ENCODE peak calls at places on chromosomes 5 and 9, in five cellular contexts. B, U, G, S and M are unnamed samples.

GRCh38 chr9:133397895-133398294 is 19.9 kb downstream of the REXO4 start:
- DNase-seq in B (no peak), U (no peak), G (no peak), S (no peak), M (no peak)

GRCh38 chr5:154196955-154197652 is 6.6 kb downstream of the GALNT10 start:
- DNase-seq in B (no peak), U (no peak), G (no peak), S (no peak), M (no peak)

GRCh38 chr5:179795049-179795862 is 1.5 kb downstream of the LTC4S start:
- DNase-seq in B (peak; percentile 65), U (peak; percentile 70), G (peak; percentile 43), S (no peak), M (no peak)

GRCh38 chr5:35365756-35366155 is 135.5 kb upstream of the PRLR start:
- DNase-seq in B (no peak), U (no peak), G (no peak), S (no peak), M (no peak)

GRCh38 chr5:177067491-177067890 is 19.2 kb upstream of the FGFR4 start:
- DNase-seq in B (no peak), U (no peak), G (no peak), S (no peak), M (no peak)

GRCh38 chr5:134079748-134080581 is 34.5 kb upstream of the TCF7 start:
- DNase-seq in B (no peak), U (peak; percentile 48), G (no peak), S (no peak), M (no peak)

GRCh38 chr5:142520885-142521284 is 165.0 kb downstream of the FGF1 start:
- DNase-seq in B (no peak), U (no peak), G (no peak), S (no peak), M (peak; percentile 59)

GRCh38 chr5:146541956-146542849 is 26.2 kb upstream of the GPR151 start:
- DNase-seq in B (peak; percentile 59), U (peak; percentile 77), G (peak; percentile 77), S (peak; percentile 52), M (peak; percentile 68)

GRCh38 chr9:8762676-8763075 is 963.1 kb upstream of the DMAC1 start:
- DNase-seq in B (no peak), U (no peak), G (no peak), S (no peak), M (no peak)

GRCh38 chr5:77074745-77075144 is 12.3 kb downstream of the ZBED3 start:
- DNase-seq in B (no peak), U (no peak), G (no peak), S (no peak), M (no peak)

GRCh38 chr5:146458894-146459293 is 11.8 kb downstream of the TCERG1 start:
- DNase-seq in B (no peak), U (no peak), G (no peak), S (no peak), M (no peak)

GRCh38 chr9:86545085-86545484 is 190.9 kb upstream of the TUT7 start:
- DNase-seq in B (no peak), U (no peak), G (no peak), S (no peak), M (no peak)

GRCh38 chr9:137294091-137294683 is 7.9 kb downstream of the NRARP start:
- DNase-seq in B (no peak), U (no peak), G (peak; percentile 90), S (no peak), M (peak; percentile 36)

GRCh38 chr5:97009212-97009898 is 73.5 kb downstream of the LNPEP start:
- DNase-seq in B (no peak), U (no peak), G (peak; percentile 3), S (no peak), M (no peak)

GRCh38 chr9:69949396-69949795 is 94.3 kb upstream of the MAMDC2 start:
- DNase-seq in B (no peak), U (no peak), G (no peak), S (no peak), M (no peak)

GRCh38 chr5:88727705-88728313 is 155.2 kb downstream of the MEF2C start:
- DNase-seq in B (no peak), U (no peak), G (no peak), S (no peak), M (no peak)

GRCh38 chr9:125409637-125410521 is 148.3 kb downstream of the GAPVD1 start:
- DNase-seq in B (no peak), U (no peak), G (peak; percentile 40), S (peak; percentile 15), M (peak; percentile 53)

GRCh38 chr5:61805101-61805500 is 473.0 kb downstream of the ZSWIM6 start:
- DNase-seq in B (no peak), U (no peak), G (peak; percentile 3), S (no peak), M (peak; percentile 57)

GRCh38 chr5:155512302-155512701 is 498.7 kb downstream of the KIF4B start:
- DNase-seq in B (no peak), U (no peak), G (no peak), S (no peak), M (no peak)

GRCh38 chr5:151665584-151665982 is 21.1 kb downstream of the SPARC start:
- DNase-seq in B (no peak), U (no peak), G (no peak), S (no peak), M (no peak)

GRCh38 chr9:137027369-137028012 is 546 bp downstream of the ABCA2 start:
- DNase-seq in B (no peak), U (no peak), G (no peak), S (no peak), M (peak; percentile 48)

GRCh38 chr9:129497064-129497836 is 123.7 kb downstream of the C9orf50 start:
- DNase-seq in B (no peak), U (peak; percentile 83), G (peak; percentile 48), S (no peak), M (no peak)

GRCh38 chr5:58459860-58460726 is at the start of gene PLK2:
- DNase-seq in B (peak; percentile 95), U (peak; percentile 97), G (peak; percentile 94), S (peak; percentile 87), M (peak; percentile 91)

GRCh38 chr5:8340739-8341344 is 471.9 kb downstream of the MTRR start:
- DNase-seq in B (no peak), U (no peak), G (peak; percentile 7), S (no peak), M (no peak)

GRCh38 chr9:35619800-35620158 is 1.6 kb upstream of the CD72 start:
- DNase-seq in B (no peak), U (no peak), G (no peak), S (no peak), M (no peak)

GRCh38 chr5:177083351-177083750 is 3.4 kb upstream of the FGFR4 start:
- DNase-seq in B (no peak), U (no peak), G (no peak), S (no peak), M (no peak)

GRCh38 chr9:123654647-123655637 is 275.0 kb downstream of the DENND1A start:
- DNase-seq in B (no peak), U (no peak), G (no peak), S (no peak), M (no peak)

GRCh38 chr9:110334183-110334582 is 3.5 kb downstream of the TXNDC8 start:
- DNase-seq in B (no peak), U (no peak), G (no peak), S (no peak), M (no peak)

GRCh38 chr9:120412425-120412951 is 167.5 kb downstream of the CDK5RAP2 start:
- DNase-seq in B (no peak), U (no peak), G (no peak), S (no peak), M (no peak)

GRCh38 chr9:134283111-134283515 is 43.1 kb upstream of the RXRA start:
- DNase-seq in B (no peak), U (peak; percentile 96), G (peak; percentile 79), S (no peak), M (peak; percentile 96)

GRCh38 chr9:137297966-137298365 is 4.1 kb downstream of the NRARP start:
- DNase-seq in B (no peak), U (no peak), G (no peak), S (no peak), M (no peak)

GRCh38 chr9:82988488-82988887 is 74.5 kb downstream of the RASEF start:
- DNase-seq in B (no peak), U (no peak), G (no peak), S (no peak), M (no peak)

GRCh38 chr5:142364251-142365145 is 39.7 kb upstream of the SPRY4 start:
- DNase-seq in B (no peak), U (peak; percentile 82), G (no peak), S (no peak), M (peak; percentile 13)

GRCh38 chr9:118596374-118597015 is 772.7 kb downstream of the BRINP1 start:
- DNase-seq in B (no peak), U (no peak), G (no peak), S (no peak), M (no peak)
- H3K9me3 ChIP-seq in B (no peaks in the 10 kb centered on the region), U (no peaks in the 10 kb centered on the region), G (no peaks in the 10 kb centered on the region), S (no peaks in the 10 kb centered on the region), M (no peaks in the 10 kb centered on the region)

DNA sequence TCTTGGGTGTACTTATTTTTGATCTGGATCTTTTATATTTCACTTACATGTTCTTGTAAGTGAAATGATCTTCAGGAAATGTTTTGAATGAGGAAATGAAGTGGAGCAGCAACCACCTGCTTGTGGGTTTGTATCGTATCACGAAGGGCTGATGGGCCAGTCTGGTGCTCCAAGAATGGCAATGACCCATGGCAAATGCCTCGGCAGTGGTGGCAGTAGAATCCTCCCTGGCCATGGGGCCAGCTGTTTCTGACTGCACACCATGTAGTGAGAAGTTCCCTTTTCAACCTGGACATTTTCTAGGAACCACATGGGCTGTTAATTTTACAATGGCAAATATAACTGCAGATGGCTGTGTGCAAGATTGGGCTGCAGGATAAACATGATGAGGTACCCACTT is 29.9 kb downstream of the MAT2B start:
- DNase-seq in B (no peak), U (no peak), G (no peak), S (no peak), M (no peak)
- H3K4me3 ChIP-seq in B (no peak overlapping the region), U (no peak overlapping the region), G (no peak overlapping the region), S (no peak overlapping the region), M (no peak overlapping the region)

DNA sequence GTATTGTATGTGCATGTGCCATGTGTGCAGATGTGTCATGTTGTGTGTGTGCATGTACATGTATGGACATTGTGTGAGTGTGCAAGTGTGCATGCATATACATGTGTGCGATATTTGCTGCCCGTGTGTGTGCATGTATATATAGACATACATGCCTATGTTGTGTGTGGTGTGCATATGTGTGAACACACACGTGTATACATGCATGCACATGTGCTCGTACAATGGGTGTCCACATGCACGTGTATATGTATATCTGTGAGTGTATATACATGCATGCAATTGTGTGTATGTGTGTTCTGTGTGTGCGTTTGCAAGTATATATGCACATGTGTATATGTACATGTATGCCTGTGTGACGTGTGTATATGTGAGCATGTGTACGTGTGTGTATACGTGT is 3.0 kb upstream of the SLC6A18 start:
- DNase-seq in B (no peak), U (no peak), G (no peak), S (no peak), M (no peak)
- H3K9me3 ChIP-seq in B (no peaks in the 10 kb centered on the region), U (no peaks in the 10 kb centered on the region), G (no peaks in the 10 kb centered on the region), S (no peaks in the 10 kb centered on the region), M (no peaks in the 10 kb centered on the region)

GRCh38 chr9:92119581-92119980 is 4.4 kb upstream of the SPTLC1 start:
- DNase-seq in B (no peak), U (no peak), G (no peak), S (no peak), M (no peak)

GRCh38 chr9:92120138-92120537 is 4.9 kb upstream of the SPTLC1 start:
- DNase-seq in B (no peak), U (no peak), G (no peak), S (no peak), M (no peak)

GRCh38 chr9:92115977-92116285 is 718 bp upstream of the SPTLC1 start:
- DNase-seq in B (no peak), U (no peak), G (no peak), S (no peak), M (no peak)
- H3K4me3 ChIP-seq in B (peak overlapping the region; percentile 84), U (peak overlapping the region; percentile 88), G (peak overlapping the region; percentile 91), S (peak overlapping the region; percentile 83), M (peak overlapping the region; percentile 74)